ENCODE peak calls at places on chromosomes 3 and 15, in five cellular contexts. S, Z, P, N and L are unnamed samples.
A peak's percentile ranks its signal among the peaks of the same experiment; 100 is the strongest.

GRCh38 chr3:178597388-178597787 is 61.2 kb downstream of the KCNMB2 start:
- DNase-seq in N (no peak), Z (no peak), S (no peak), P (no peak), L (no peak)

GRCh38 chr3:172034786-172035685 is 4.3 kb upstream of the FNDC3B start:
- DNase-seq in Z (no peak), S (no peak), N (no peak), P (peak; percentile 47), L (peak; percentile 57)

GRCh38 chr3:10238330-10238995 is 9.8 kb upstream of the TATDN2 start:
- DNase-seq in N (no peak), Z (no peak), S (no peak), P (no peak), L (no peak)

GRCh38 chr3:50324351-50325144 is 2.0 kb upstream of the HYAL2 start:
- DNase-seq in Z (peak; percentile 78), S (peak; percentile 33), N (no peak), P (peak; percentile 64), L (peak; percentile 69)

GRCh38 chr3:125351814-125352456 is 23.2 kb downstream of the ZNF148 start:
- DNase-seq in Z (no peak), S (no peak), N (no peak), P (peak; percentile 68), L (no peak)

GRCh38 chr3:107969994-107970896 is 120.6 kb downstream of the CD47 start:
- DNase-seq in S (no peak), P (peak; percentile 85), Z (no peak), N (no peak), L (peak; percentile 19)

GRCh38 chr15:89654847-89655805 is at the start of gene KIF7:
- DNase-seq in P (peak; percentile 30), Z (peak; percentile 60), N (no peak), S (no peak), L (peak; percentile 88)

GRCh38 chr3:50095352-50095998 is 6.8 kb downstream of the RBM5 start:
- DNase-seq in P (peak; percentile 17), S (no peak), Z (no peak), N (no peak), L (no peak)

GRCh38 chr15:71329041-71329440 is 213.8 kb downstream of the THSD4 start:
- DNase-seq in Z (no peak), N (no peak), P (peak; percentile 90), S (no peak), L (no peak)

GRCh38 chr3:152505926-152506325 is 237.2 kb downstream of the MBNL1 start:
- DNase-seq in Z (no peak), N (no peak), S (no peak), P (no peak), L (no peak)

GRCh38 chr3:171770689-171771620 is 39.3 kb downstream of the PLD1 start:
- DNase-seq in N (no peak), P (peak; percentile 94), S (peak; percentile 25), Z (peak; percentile 5), L (peak; percentile 96)

GRCh38 chr3:152325136-152325535 is 56.4 kb downstream of the MBNL1 start:
- DNase-seq in Z (no peak), N (no peak), S (no peak), P (no peak), L (no peak)

GRCh38 chr15:74616020-74616939 is 644 bp downstream of the CLK3 start:
- DNase-seq in S (no peak), P (peak; percentile 73), Z (no peak), N (peak; percentile 55), L (peak; percentile 84)

GRCh38 chr3:64911138-64911537 is 223.3 kb upstream of the ADAMTS9 start:
- DNase-seq in S (no peak), P (no peak), N (no peak), Z (no peak), L (no peak)

GRCh38 chr3:143650120-143650519 is 198.1 kb downstream of the SLC9A9 start:
- DNase-seq in S (no peak), Z (no peak), P (no peak), N (no peak), L (no peak)

GRCh38 chr15:52795464-52796227 is 5.5 kb upstream of the ONECUT1 start:
- DNase-seq in P (no peak), S (no peak), N (no peak), Z (no peak), L (no peak)